ENCODE peak calls at places on chromosomes 7 and 10, in seven cellular contexts. M, J, D, S, W, A and F are unnamed samples.

GRCh38 chr7:44533301-44534055 is 7.7 kb downstream of the NPC1L1 start:
- DNase-seq in M (no peak), J (no peak), D (no peak), S (no peak), W (peak; percentile 48), A (no peak), F (no peak)

GRCh38 chr10:128614206-128614605 is 488.0 kb upstream of the MKI67 start:
- DNase-seq in M (no peak), J (no peak), D (no peak), S (no peak), W (no peak), A (no peak), F (no peak)

GRCh38 chr10:52729259-52730104 is 43.1 kb downstream of the MBL2 start:
- DNase-seq in M (no peak), J (peak; percentile 9), D (peak; percentile 36), S (no peak), W (no peak), A (no peak), F (no peak)

GRCh38 chr10:80421369-80422220 is 13.2 kb downstream of the PRXL2A start:
- DNase-seq in M (no peak), J (no peak), D (peak; percentile 64), S (no peak), W (no peak), A (no peak), F (no peak)

GRCh38 chr10:79069325-79070090 is 742 bp downstream of the ZMIZ1 start:
- DNase-seq in M (peak; percentile 86), J (no peak), D (peak; percentile 83), S (no peak), W (peak; percentile 59), A (no peak), F (peak; percentile 70)

GRCh38 chr7:100583132-100584045 is 2.5 kb downstream of the LRCH4 start:
- DNase-seq in M (peak; percentile 88), J (no peak), D (peak; percentile 66), S (no peak), W (peak; percentile 65), A (no peak), F (peak; percentile 74)

GRCh38 chr10:46096426-46096825 is 50.4 kb upstream of the MSMB start:
- DNase-seq in M (no peak), J (no peak), D (no peak), S (no peak), W (no peak), A (no peak), F (no peak)

GRCh38 chr7:27940341-27940740 is 200.4 kb downstream of the TAX1BP1 start:
- DNase-seq in M (no peak), J (no peak), D (no peak), S (no peak), W (no peak), A (no peak), F (no peak)

GRCh38 chr10:104937528-104937927 is 296.4 kb downstream of the SORCS3 start:
- DNase-seq in M (no peak), J (peak; percentile 91), D (no peak), S (no peak), W (peak; percentile 91), A (no peak), F (no peak)

GRCh38 chr10:90986870-90987269 is 66.0 kb upstream of the ANKRD1 start:
- DNase-seq in M (no peak), J (no peak), D (no peak), S (no peak), W (no peak), A (no peak), F (no peak)

GRCh38 chr7:150514748-150515222 is at the start of gene GIMAP7:
- DNase-seq in M (no peak), J (no peak), D (peak; percentile 42), S (no peak), W (no peak), A (no peak), F (no peak)

GRCh38 chr7:75638607-75639070 is 100.1 kb downstream of the HIP1 start:
- DNase-seq in M (peak; percentile 80), J (no peak), D (no peak), S (no peak), W (peak; percentile 58), A (peak; percentile 6), F (no peak)

GRCh38 chr10:80159166-80159888 is 26.8 kb downstream of the PLAC9 start:
- DNase-seq in M (no peak), J (no peak), D (no peak), S (peak; percentile 66), W (no peak), A (no peak), F (no peak)

GRCh38 chr7:26365077-26365896 is 73.6 kb downstream of the SNX10 start:
- DNase-seq in M (no peak), J (peak; percentile 67), D (peak; percentile 63), S (no peak), W (peak; percentile 70), A (peak; percentile 57), F (peak; percentile 67)

GRCh38 chr7:134320201-134320600 is 3.5 kb upstream of the SLC35B4 start:
- DNase-seq in M (no peak), J (no peak), D (no peak), S (no peak), W (no peak), A (no peak), F (no peak)

GRCh38 chr7:25633420-25633819 is 405.1 kb upstream of the NPVF start:
- DNase-seq in M (no peak), J (no peak), D (no peak), S (no peak), W (no peak), A (no peak), F (no peak)

GRCh38 chr7:109579876-109580275 is 1010.2 kb downstream of the DNAJB9 start:
- DNase-seq in M (no peak), J (no peak), D (no peak), S (no peak), W (no peak), A (no peak), F (no peak)

GRCh38 chr10:126090911-126091728 is 194.8 kb downstream of the FANK1 start:
- DNase-seq in M (no peak), J (peak; percentile 42), D (no peak), S (no peak), W (peak; percentile 47), A (peak; percentile 76), F (no peak)

GRCh38 chr7:135964791-135965190 is 12.4 kb downstream of the MTPN start:
- DNase-seq in M (no peak), J (no peak), D (no peak), S (no peak), W (no peak), A (no peak), F (no peak)

GRCh38 chr7:131502810-131503545 is 53.5 kb downstream of the PODXL start:
- DNase-seq in M (no peak), J (no peak), D (no peak), S (peak; percentile 70), W (peak; percentile 88), A (no peak), F (no peak)

GRCh38 chr10:95303535-95303934 is 12.7 kb upstream of the PDLIM1 start:
- DNase-seq in M (no peak), J (no peak), D (no peak), S (no peak), W (no peak), A (no peak), F (no peak)

GRCh38 chr10:32142646-32143045 is 86.4 kb upstream of the KIF5B start:
- DNase-seq in M (no peak), J (no peak), D (no peak), S (no peak), W (no peak), A (no peak), F (no peak)

GRCh38 chr7:124765401-124766352 is at the start of gene GPR37:
- DNase-seq in M (peak; percentile 83), J (peak; percentile 33), D (peak; percentile 77), S (peak; percentile 90), W (peak; percentile 26), A (peak; percentile 78), F (no peak)

GRCh38 chr7:151792011-151792410 is 84.9 kb downstream of the PRKAG2 start:
- DNase-seq in M (no peak), J (no peak), D (no peak), S (no peak), W (no peak), A (no peak), F (no peak)

GRCh38 chr7:151319189-151319588 is 22.4 kb upstream of the NUB1 start:
- DNase-seq in M (no peak), J (no peak), D (no peak), S (no peak), W (no peak), A (no peak), F (no peak)

GRCh38 chr7:7969306-7970112 is 913 bp downstream of the GLCCI1 start:
- DNase-seq in M (peak; percentile 79), J (peak; percentile 22), D (peak; percentile 46), S (no peak), W (peak; percentile 39), A (no peak), F (peak; percentile 42)

GRCh38 chr7:116464375-116464774 is 35.2 kb upstream of the CAV2 start:
- DNase-seq in M (no peak), J (no peak), D (no peak), S (no peak), W (no peak), A (no peak), F (no peak)

GRCh38 chr7:9600974-9601373 is 1167.6 kb downstream of the NXPH1 start:
- DNase-seq in M (no peak), J (no peak), D (no peak), S (no peak), W (no peak), A (no peak), F (no peak)
- TF ChIP-seq CTCF in M (peak; percentile 10), J (peak; percentile 21), D (no peak), S (peak; percentile 41), W (no peak), A (no peak), F (no peak)

GRCh38 chr10:77685494-77685893 is 47.9 kb upstream of the KCNMA1 start:
- DNase-seq in M (no peak), J (no peak), D (no peak), S (no peak), W (no peak), A (no peak), F (no peak)
- TF ChIP-seq CTCF in M (no peak), J (no peak), D (no peak), S (no peak), W (no peak), A (peak; percentile 16), F (no peak)

DNA sequence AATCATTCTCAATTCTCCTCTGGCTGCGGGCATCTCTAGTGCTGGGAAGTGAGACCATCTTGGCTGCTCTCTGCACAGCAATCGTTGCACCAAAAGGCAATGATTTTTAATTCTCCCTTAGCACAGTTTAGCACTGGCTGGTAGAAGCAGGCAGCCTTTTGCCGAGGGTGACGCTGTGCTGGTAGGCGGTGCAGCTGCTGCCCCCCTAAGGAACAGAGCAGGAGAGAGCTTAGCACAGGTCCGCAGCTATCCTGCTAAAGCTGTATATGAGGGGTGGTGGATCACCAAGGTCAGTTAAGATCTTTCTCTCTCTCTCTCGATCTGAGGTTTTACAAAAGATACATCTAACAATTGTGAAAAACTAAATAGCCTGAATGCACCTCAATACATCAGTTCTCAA is 390.1 kb downstream of the GATA3 start:
- DNase-seq in M (no peak), J (no peak), D (peak; percentile 11), S (no peak), W (no peak), A (no peak), F (no peak)
- TF ChIP-seq CTCF in M (peak; percentile 8), J (no peak), D (no peak), S (no peak), W (no peak), A (no peak), F (no peak)

DNA sequence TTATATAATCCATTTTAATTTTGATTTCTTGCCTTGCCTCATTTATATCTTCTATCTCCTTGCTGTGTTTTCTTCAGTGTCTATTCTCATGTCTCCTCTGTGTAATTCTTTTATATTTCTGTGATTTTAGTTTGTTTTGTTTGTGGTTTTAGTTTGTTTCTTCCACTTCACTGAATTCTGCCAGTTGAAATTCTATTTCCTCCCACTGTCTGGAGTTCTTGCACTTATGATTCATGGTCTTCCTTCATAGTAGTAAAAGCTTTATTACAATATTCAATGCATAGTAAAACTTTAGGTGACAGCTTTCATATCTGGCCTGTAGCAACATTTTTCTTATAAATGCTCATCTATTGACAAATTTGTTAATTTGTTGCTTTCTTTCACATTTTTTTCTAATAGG is 113.3 kb downstream of the MAGI2 start:
- DNase-seq in M (no peak), J (peak; percentile 33), D (no peak), S (no peak), W (no peak), A (no peak), F (no peak)
- TF ChIP-seq CTCF in M (no peak), J (no peak), D (no peak), S (no peak), W (no peak), A (no peak), F (no peak)